ENCODE peak calls at places on chromosome 6, in ten cellular contexts. One of them, this sample, is unnamed.
A peak's percentile ranks its signal among the peaks of the same experiment; 100 is the strongest.

GRCh38 chr6:99619409-99619762 is 12.8 kb downstream of the PRDM13 start:
- DNase-seq in kidney epithelial cell: no peak
- DNase-seq in A549: no peak
- DNase-seq in HFF-Myc: no peak
- DNase-seq in K562: no peak
- DNase-seq in psoas muscle: no peak
- DNase-seq in fibroblast of mammary gland: no peak
- DNase-seq in sigmoid colon: no peak
- DNase-seq in epithelial cell of esophagus: no peak
- DNase-seq in left lung: no peak
- DNase-seq in this sample: no peak

GRCh38 chr6:73062121-73062520 is 163.2 kb downstream of the KHDC1L start:
- DNase-seq in kidney epithelial cell: no peak
- DNase-seq in A549: no peak
- DNase-seq in HFF-Myc: no peak
- DNase-seq in K562: no peak
- DNase-seq in psoas muscle: no peak
- DNase-seq in fibroblast of mammary gland: no peak
- DNase-seq in sigmoid colon: no peak
- DNase-seq in epithelial cell of esophagus: no peak
- DNase-seq in left lung: no peak
- DNase-seq in this sample: no peak

GRCh38 chr6:52263709-52264320 is 19.5 kb upstream of the IL17F start:
- DNase-seq in kidney epithelial cell: peak; percentile 29
- DNase-seq in A549: peak; percentile 21
- DNase-seq in HFF-Myc: no peak
- DNase-seq in K562: peak; percentile 70
- DNase-seq in psoas muscle: peak; percentile 39
- DNase-seq in fibroblast of mammary gland: peak; percentile 72
- DNase-seq in sigmoid colon: no peak
- DNase-seq in epithelial cell of esophagus: peak; percentile 64
- DNase-seq in left lung: peak; percentile 77
- DNase-seq in this sample: peak; percentile 78

GRCh38 chr6:81834141-81834621 is 81.7 kb upstream of the TENT5A start:
- DNase-seq in kidney epithelial cell: peak; percentile 9
- DNase-seq in A549: no peak
- DNase-seq in HFF-Myc: peak; percentile 27
- DNase-seq in K562: no peak
- DNase-seq in psoas muscle: no peak
- DNase-seq in fibroblast of mammary gland: peak; percentile 38
- DNase-seq in sigmoid colon: no peak
- DNase-seq in epithelial cell of esophagus: no peak
- DNase-seq in left lung: no peak
- DNase-seq in this sample: no peak

GRCh38 chr6:34469499-34469898 is 3.6 kb downstream of the PACSIN1 start:
- DNase-seq in kidney epithelial cell: no peak
- DNase-seq in A549: no peak
- DNase-seq in HFF-Myc: no peak
- DNase-seq in K562: no peak
- DNase-seq in psoas muscle: no peak
- DNase-seq in fibroblast of mammary gland: no peak
- DNase-seq in sigmoid colon: no peak
- DNase-seq in epithelial cell of esophagus: no peak
- DNase-seq in left lung: no peak
- DNase-seq in this sample: no peak

GRCh38 chr6:162387723-162388382 is 339.7 kb downstream of the PRKN start:
- DNase-seq in kidney epithelial cell: no peak
- DNase-seq in A549: no peak
- DNase-seq in HFF-Myc: no peak
- DNase-seq in K562: no peak
- DNase-seq in psoas muscle: no peak
- DNase-seq in fibroblast of mammary gland: no peak
- DNase-seq in sigmoid colon: no peak
- DNase-seq in epithelial cell of esophagus: no peak
- DNase-seq in left lung: no peak
- DNase-seq in this sample: no peak

GRCh38 chr6:136103763-136104311 is 146.3 kb downstream of the MTFR2 start:
- DNase-seq in kidney epithelial cell: no peak
- DNase-seq in A549: no peak
- DNase-seq in HFF-Myc: no peak
- DNase-seq in K562: no peak
- DNase-seq in psoas muscle: peak; percentile 23
- DNase-seq in fibroblast of mammary gland: peak; percentile 21
- DNase-seq in sigmoid colon: peak; percentile 86
- DNase-seq in epithelial cell of esophagus: no peak
- DNase-seq in left lung: no peak
- DNase-seq in this sample: no peak

GRCh38 chr6:131592935-131593334 is 19.9 kb downstream of the ARG1 start:
- DNase-seq in kidney epithelial cell: no peak
- DNase-seq in A549: no peak
- DNase-seq in HFF-Myc: no peak
- DNase-seq in K562: no peak
- DNase-seq in psoas muscle: no peak
- DNase-seq in fibroblast of mammary gland: no peak
- DNase-seq in sigmoid colon: no peak
- DNase-seq in epithelial cell of esophagus: no peak
- DNase-seq in left lung: no peak
- DNase-seq in this sample: no peak

GRCh38 chr6:155967326-155967725 is 511.7 kb upstream of the NOX3 start:
- DNase-seq in kidney epithelial cell: no peak
- DNase-seq in A549: no peak
- DNase-seq in HFF-Myc: no peak
- DNase-seq in K562: no peak
- DNase-seq in psoas muscle: no peak
- DNase-seq in fibroblast of mammary gland: no peak
- DNase-seq in sigmoid colon: no peak
- DNase-seq in epithelial cell of esophagus: no peak
- DNase-seq in left lung: no peak
- DNase-seq in this sample: no peak

GRCh38 chr6:85754894-85755293 is 112.2 kb upstream of the SYNCRIP start:
- DNase-seq in kidney epithelial cell: no peak
- DNase-seq in A549: no peak
- DNase-seq in HFF-Myc: no peak
- DNase-seq in K562: no peak
- DNase-seq in psoas muscle: no peak
- DNase-seq in fibroblast of mammary gland: no peak
- DNase-seq in sigmoid colon: no peak
- DNase-seq in epithelial cell of esophagus: no peak
- DNase-seq in left lung: no peak
- DNase-seq in this sample: no peak

GRCh38 chr6:191487-192312 is 100.6 kb upstream of the DUSP22 start:
- DNase-seq in kidney epithelial cell: no peak
- DNase-seq in A549: no peak
- DNase-seq in HFF-Myc: no peak
- DNase-seq in K562: no peak
- DNase-seq in psoas muscle: no peak
- DNase-seq in fibroblast of mammary gland: no peak
- DNase-seq in sigmoid colon: no peak
- DNase-seq in epithelial cell of esophagus: no peak
- DNase-seq in left lung: no peak
- DNase-seq in this sample: no peak

GRCh38 chr6:89311853-89312531 is 3.1 kb downstream of the GABRR2 start:
- DNase-seq in kidney epithelial cell: no peak
- DNase-seq in A549: no peak
- DNase-seq in HFF-Myc: peak; percentile 51
- DNase-seq in K562: peak; percentile 23
- DNase-seq in psoas muscle: peak; percentile 55
- DNase-seq in fibroblast of mammary gland: peak; percentile 64
- DNase-seq in sigmoid colon: peak; percentile 86
- DNase-seq in epithelial cell of esophagus: peak; percentile 39
- DNase-seq in left lung: no peak
- DNase-seq in this sample: no peak

GRCh38 chr6:122749451-122750050 is 30.0 kb upstream of the FABP7 start:
- DNase-seq in kidney epithelial cell: no peak
- DNase-seq in A549: no peak
- DNase-seq in HFF-Myc: no peak
- DNase-seq in K562: no peak
- DNase-seq in psoas muscle: no peak
- DNase-seq in fibroblast of mammary gland: no peak
- DNase-seq in sigmoid colon: no peak
- DNase-seq in epithelial cell of esophagus: no peak
- DNase-seq in left lung: no peak
- DNase-seq in this sample: no peak

DNA sequence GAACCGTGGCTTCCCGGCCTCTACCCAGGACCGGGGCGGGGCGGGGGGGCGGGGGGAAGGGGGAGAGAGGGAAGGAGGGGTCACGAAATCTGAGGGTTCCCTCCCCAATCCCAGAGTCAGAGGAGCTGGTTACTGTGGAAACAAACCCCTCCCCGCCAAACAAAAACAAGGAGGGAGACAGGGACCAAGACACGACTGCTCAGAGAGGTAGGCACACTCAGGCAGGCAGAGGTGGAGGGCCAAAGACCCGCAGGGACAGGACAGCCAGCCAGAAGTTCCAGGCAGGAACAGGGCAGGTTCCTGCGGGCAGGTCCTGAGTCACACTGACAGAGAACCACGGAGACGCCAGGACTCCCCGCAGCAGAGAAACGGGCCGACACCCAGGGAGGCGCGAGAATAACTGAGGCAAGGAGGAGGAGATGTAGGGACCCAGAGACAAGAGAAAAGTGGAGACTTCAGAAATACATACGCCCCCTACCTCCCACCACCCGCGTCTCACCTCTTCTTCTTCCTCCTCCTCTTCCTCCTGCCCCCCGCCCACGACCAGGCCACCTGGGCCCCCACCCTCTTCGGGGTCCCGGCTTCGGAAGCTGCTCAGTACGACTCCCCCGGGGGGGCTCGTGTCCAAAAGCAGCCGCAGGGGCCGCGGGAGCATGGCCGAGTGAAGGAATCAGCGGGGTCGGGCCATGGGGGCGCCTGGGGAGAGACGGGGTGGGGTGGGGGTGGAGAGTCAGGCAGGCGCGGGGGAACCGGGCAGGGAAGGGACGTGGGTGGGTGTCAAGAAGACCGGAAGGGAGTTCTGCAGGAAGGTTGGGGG is 578 bp downstream of the RGL2 start:
- DNase-seq in kidney epithelial cell: no peak
- DNase-seq in A549: peak; percentile 76
- DNase-seq in HFF-Myc: no peak
- DNase-seq in K562: peak; percentile 92
- DNase-seq in psoas muscle: peak; percentile 66
- DNase-seq in fibroblast of mammary gland: peak; percentile 80
- DNase-seq in sigmoid colon: peak; percentile 90
- DNase-seq in epithelial cell of esophagus: peak; percentile 94
- DNase-seq in left lung: peak; percentile 84
- DNase-seq in this sample: no peak
- TF ChIP-seq CTCF in kidney epithelial cell: peak; percentile 13
- TF ChIP-seq CTCF in A549: no peak
- TF ChIP-seq CTCF in HFF-Myc: no peak
- TF ChIP-seq CTCF in K562: no peak
- TF ChIP-seq CTCF in psoas muscle: no peak
- TF ChIP-seq CTCF in fibroblast of mammary gland: no peak
- TF ChIP-seq CTCF in sigmoid colon: no peak
- TF ChIP-seq CTCF in epithelial cell of esophagus: no peak
- TF ChIP-seq CTCF in left lung: no peak
- TF ChIP-seq CTCF in this sample: peak; percentile 21

GRCh38 chr6:106974999-106975698 is 620 bp upstream of the CD24 start:
- DNase-seq in kidney epithelial cell: no peak
- DNase-seq in A549: peak; percentile 18
- DNase-seq in HFF-Myc: no peak
- DNase-seq in K562: peak; percentile 70
- DNase-seq in psoas muscle: peak; percentile 24
- DNase-seq in fibroblast of mammary gland: peak; percentile 4
- DNase-seq in sigmoid colon: no peak
- DNase-seq in epithelial cell of esophagus: peak; percentile 71
- DNase-seq in left lung: peak; percentile 94
- DNase-seq in this sample: peak; percentile 85
- TF ChIP-seq CTCF in kidney epithelial cell: no peak
- TF ChIP-seq CTCF in A549: peak; percentile 50
- TF ChIP-seq CTCF in HFF-Myc: no peak
- TF ChIP-seq CTCF in K562: peak; percentile 23
- TF ChIP-seq CTCF in psoas muscle: peak; percentile 12
- TF ChIP-seq CTCF in fibroblast of mammary gland: no peak
- TF ChIP-seq CTCF in sigmoid colon: no peak
- TF ChIP-seq CTCF in epithelial cell of esophagus: no peak
- TF ChIP-seq CTCF in left lung: no peak
- TF ChIP-seq CTCF in this sample: peak; percentile 42

GRCh38 chr6:20946037-20946436 is 411.8 kb downstream of the CDKAL1 start:
- DNase-seq in kidney epithelial cell: no peak
- DNase-seq in A549: no peak
- DNase-seq in HFF-Myc: no peak
- DNase-seq in K562: no peak
- DNase-seq in psoas muscle: no peak
- DNase-seq in fibroblast of mammary gland: peak; percentile 68
- DNase-seq in sigmoid colon: no peak
- DNase-seq in epithelial cell of esophagus: peak; percentile 20
- DNase-seq in left lung: no peak
- DNase-seq in this sample: no peak
- TF ChIP-seq CTCF in kidney epithelial cell: no peak
- TF ChIP-seq CTCF in A549: no peak
- TF ChIP-seq CTCF in HFF-Myc: no peak
- TF ChIP-seq CTCF in K562: no peak
- TF ChIP-seq CTCF in psoas muscle: no peak
- TF ChIP-seq CTCF in fibroblast of mammary gland: peak; percentile 26
- TF ChIP-seq CTCF in sigmoid colon: no peak
- TF ChIP-seq CTCF in epithelial cell of esophagus: peak; percentile 32
- TF ChIP-seq CTCF in left lung: no peak
- TF ChIP-seq CTCF in this sample: no peak

GRCh38 chr6:128888444-128889175 is 5.7 kb downstream of the LAMA2 start:
- DNase-seq in kidney epithelial cell: no peak
- DNase-seq in A549: no peak
- DNase-seq in HFF-Myc: no peak
- DNase-seq in K562: no peak
- DNase-seq in psoas muscle: no peak
- DNase-seq in fibroblast of mammary gland: no peak
- DNase-seq in sigmoid colon: no peak
- DNase-seq in epithelial cell of esophagus: no peak
- DNase-seq in left lung: no peak
- DNase-seq in this sample: no peak

GRCh38 chr6:128882560-128882959 is 378 bp upstream of the LAMA2 start:
- DNase-seq in kidney epithelial cell: no peak
- DNase-seq in A549: no peak
- DNase-seq in HFF-Myc: peak; percentile 2
- DNase-seq in K562: no peak
- DNase-seq in psoas muscle: no peak
- DNase-seq in fibroblast of mammary gland: no peak
- DNase-seq in sigmoid colon: no peak
- DNase-seq in epithelial cell of esophagus: no peak
- DNase-seq in left lung: no peak
- DNase-seq in this sample: no peak

GRCh38 chr6:128885381-128885780 is 2.4 kb downstream of the LAMA2 start:
- DNase-seq in kidney epithelial cell: no peak
- DNase-seq in A549: no peak
- DNase-seq in HFF-Myc: no peak
- DNase-seq in K562: no peak
- DNase-seq in psoas muscle: no peak
- DNase-seq in fibroblast of mammary gland: peak; percentile 11
- DNase-seq in sigmoid colon: no peak
- DNase-seq in epithelial cell of esophagus: no peak
- DNase-seq in left lung: no peak
- DNase-seq in this sample: no peak

GRCh38 chr6:128882991-128883571 is at the start of gene LAMA2:
- DNase-seq in kidney epithelial cell: no peak
- DNase-seq in A549: no peak
- DNase-seq in HFF-Myc: peak; percentile 25
- DNase-seq in K562: no peak
- DNase-seq in psoas muscle: peak; percentile 88
- DNase-seq in fibroblast of mammary gland: peak; percentile 73
- DNase-seq in sigmoid colon: peak; percentile 92
- DNase-seq in epithelial cell of esophagus: peak; percentile 19
- DNase-seq in left lung: peak; percentile 82
- DNase-seq in this sample: peak; percentile 82
- TF ChIP-seq CTCF in kidney epithelial cell: peak; percentile 35
- TF ChIP-seq CTCF in A549: no peak
- TF ChIP-seq CTCF in HFF-Myc: peak; percentile 25
- TF ChIP-seq CTCF in K562: no peak
- TF ChIP-seq CTCF in psoas muscle: peak; percentile 15
- TF ChIP-seq CTCF in fibroblast of mammary gland: no peak
- TF ChIP-seq CTCF in sigmoid colon: no peak
- TF ChIP-seq CTCF in epithelial cell of esophagus: peak; percentile 2
- TF ChIP-seq CTCF in left lung: no peak
- TF ChIP-seq CTCF in this sample: peak; percentile 40

This sample was measured in type B pancreatic cell.